ENCODE peak calls at places on chromosome X, in eight cellular contexts. V, O, R, N, E, Q, I and B are unnamed samples.

GRCh38 chrX:111124418-111124817 is 28.4 kb downstream of the PAK3 start:
- DNase-seq in V (no peak), O (no peak), R (no peak), N (no peak), E (no peak), Q (no peak), I (no peak), B (peak; percentile 5)

GRCh38 chrX:39961441-39961840 is 136.3 kb downstream of the BCOR start:
- DNase-seq in V (no peak), O (no peak), R (no peak), N (no peak), E (no peak), Q (no peak), I (no peak), B (no peak)

GRCh38 chrX:63929608-63930007 is 144.6 kb upstream of the ARHGEF9 start:
- DNase-seq in V (no peak), O (no peak), R (no peak), N (no peak), E (no peak), Q (no peak), I (no peak), B (no peak)

GRCh38 chrX:150774798-150775568 is 81.8 kb downstream of the MTMR1 start:
- DNase-seq in V (no peak), O (no peak), R (no peak), N (no peak), E (no peak), Q (no peak), I (no peak), B (no peak)

GRCh38 chrX:30992381-30992904 is 79.4 kb downstream of the FTHL17 start:
- DNase-seq in V (no peak), O (peak; percentile 10), R (no peak), N (no peak), E (no peak), Q (no peak), I (no peak), B (no peak)

GRCh38 chrX:56783450-56783831 is 54.4 kb downstream of the NBDY start:
- DNase-seq in V (peak; percentile 82), O (no peak), R (no peak), N (no peak), E (no peak), Q (no peak), I (peak; percentile 72), B (no peak)

GRCh38 chrX:107747596-107748161 is 27.9 kb downstream of the TSC22D3 start:
- DNase-seq in V (peak; percentile 48), O (peak; percentile 46), R (peak; percentile 69), N (peak; percentile 33), E (peak; percentile 66), Q (no peak), I (peak; percentile 66), B (no peak)

GRCh38 chrX:132622130-132622529 is 133.3 kb upstream of the MBNL3 start:
- DNase-seq in V (no peak), O (peak; percentile 57), R (peak; percentile 15), N (no peak), E (no peak), Q (peak; percentile 51), I (peak; percentile 53), B (no peak)

GRCh38 chrX:132467029-132467428 is 21.8 kb downstream of the MBNL3 start:
- DNase-seq in V (no peak), O (peak; percentile 10), R (peak; percentile 12), N (no peak), E (no peak), Q (no peak), I (no peak), B (no peak)

GRCh38 chrX:53288173-53288572 is 6.8 kb upstream of the IQSEC2 start:
- DNase-seq in V (no peak), O (no peak), R (no peak), N (no peak), E (peak; percentile 81), Q (peak; percentile 52), I (no peak), B (no peak)

GRCh38 chrX:49230500-49231232 is 2.5 kb downstream of the CACNA1F start:
- DNase-seq in V (peak; percentile 87), O (no peak), R (no peak), N (peak; percentile 21), E (peak; percentile 22), Q (no peak), I (peak; percentile 4), B (peak; percentile 72)
- H3K4me3 ChIP-seq in V (no peak overlapping the region), O (no peak overlapping the region), R (peak overlapping the region; percentile 4), N (peak overlapping the region; percentile 46), E (peak overlapping the region; percentile 40), Q (no peak overlapping the region), I (peak overlapping the region; percentile 10), B (peak overlapping the region; percentile 64)

DNA sequence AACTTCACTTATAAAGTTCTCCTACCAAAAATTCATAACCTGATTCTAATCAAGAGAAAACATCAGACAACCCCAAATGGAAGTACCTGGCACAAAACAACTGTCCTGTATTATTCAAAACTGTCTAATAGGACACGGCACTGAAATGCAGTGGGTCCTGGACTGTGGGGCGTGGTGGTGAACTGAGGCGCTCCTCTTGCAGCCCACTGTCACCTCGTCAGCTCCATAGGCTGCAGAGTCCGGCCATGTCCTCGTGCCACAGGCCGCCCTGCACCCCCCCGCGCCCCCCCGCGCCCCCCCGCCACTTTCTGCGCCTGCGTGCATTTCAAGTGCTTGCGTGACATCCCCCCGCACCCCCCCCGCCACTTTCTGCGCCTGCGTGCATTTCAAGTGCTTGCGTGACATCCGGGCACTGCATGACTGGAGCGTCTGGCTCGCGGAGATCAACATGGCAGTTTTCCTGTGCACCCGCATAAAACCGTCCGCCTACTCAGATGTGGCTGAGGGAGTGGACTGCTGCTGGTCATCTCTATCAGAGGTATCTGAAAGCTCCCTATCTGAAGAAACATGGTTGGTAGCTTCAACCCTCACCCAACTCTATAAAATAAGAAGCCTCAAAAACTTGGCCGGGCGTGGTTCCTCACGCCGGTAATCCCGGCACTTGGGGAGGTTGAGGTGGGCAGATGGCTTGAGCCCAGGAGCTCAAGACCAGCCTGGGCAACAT is 28.8 kb downstream of the ATXN3L start:
- DNase-seq in V (no peak), O (no peak), R (no peak), N (no peak), E (no peak), Q (no peak), I (no peak), B (no peak)
- H3K4me3 ChIP-seq in V (no peak overlapping the region), O (no peak overlapping the region), R (no peak overlapping the region), N (no peak overlapping the region), E (no peak overlapping the region), Q (no peak overlapping the region), I (no peak overlapping the region), B (no peak overlapping the region)

GRCh38 chrX:3669841-3670240 is 43.6 kb downstream of the PRKX start:
- DNase-seq in V (no peak), O (no peak), R (no peak), N (no peak), E (no peak), Q (no peak), I (no peak), B (no peak)
- H3K4me3 ChIP-seq in V (no peak overlapping the region), O (no peak overlapping the region), R (no peak overlapping the region), N (no peak overlapping the region), E (no peak overlapping the region), Q (no peak overlapping the region), I (no peak overlapping the region), B (no peak overlapping the region)

GRCh38 chrX:14003876-14004425 is 25.7 kb downstream of the GEMIN8 start:
- DNase-seq in V (no peak), O (no peak), R (no peak), N (no peak), E (no peak), Q (no peak), I (no peak), B (no peak)

GRCh38 chrX:14006489-14006888 is 23.2 kb downstream of the GEMIN8 start:
- DNase-seq in V (no peak), O (no peak), R (no peak), N (no peak), E (no peak), Q (no peak), I (no peak), B (no peak)

DNA sequence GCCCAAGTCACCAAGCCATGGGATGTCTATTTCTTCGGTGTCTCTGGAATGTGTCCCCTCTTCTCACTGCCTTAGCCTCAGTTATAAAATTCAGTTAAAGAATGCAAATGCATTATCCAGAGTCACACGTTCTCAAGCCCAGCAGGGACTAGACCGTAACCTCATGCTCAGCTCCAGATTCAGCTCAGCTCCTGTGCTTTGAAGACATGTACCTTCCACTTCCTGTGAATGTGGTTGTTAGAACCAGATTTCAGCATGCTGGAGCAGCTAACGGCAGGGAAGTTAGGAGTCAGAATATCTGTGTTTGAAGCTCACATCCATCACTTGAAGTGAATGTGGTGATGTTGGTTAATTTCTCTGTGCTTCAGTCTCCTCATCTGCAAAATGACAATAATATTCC is 26.7 kb downstream of the GEMIN8 start:
- DNase-seq in V (no peak), O (no peak), R (no peak), N (no peak), E (no peak), Q (no peak), I (no peak), B (no peak)
- H3K4me3 ChIP-seq in V (no peak overlapping the region), O (no peak overlapping the region), R (no peak overlapping the region), N (no peak overlapping the region), E (no peak overlapping the region), Q (no peak overlapping the region), I (no peak overlapping the region), B (no peak overlapping the region)

GRCh38 chrX:11666180-11666579 is 460 bp upstream of the ARHGAP6 start:
- DNase-seq in V (no peak), O (no peak), R (no peak), N (no peak), E (peak; percentile 13), Q (no peak), I (no peak), B (peak; percentile 67)
- H3K4me3 ChIP-seq in V (no peak overlapping the region), O (peak overlapping the region; percentile 52), R (peak overlapping the region; percentile 45), N (peak overlapping the region; percentile 54), E (peak overlapping the region; percentile 69), Q (no peak overlapping the region), I (peak overlapping the region; percentile 60), B (peak overlapping the region; percentile 84)

DNA sequence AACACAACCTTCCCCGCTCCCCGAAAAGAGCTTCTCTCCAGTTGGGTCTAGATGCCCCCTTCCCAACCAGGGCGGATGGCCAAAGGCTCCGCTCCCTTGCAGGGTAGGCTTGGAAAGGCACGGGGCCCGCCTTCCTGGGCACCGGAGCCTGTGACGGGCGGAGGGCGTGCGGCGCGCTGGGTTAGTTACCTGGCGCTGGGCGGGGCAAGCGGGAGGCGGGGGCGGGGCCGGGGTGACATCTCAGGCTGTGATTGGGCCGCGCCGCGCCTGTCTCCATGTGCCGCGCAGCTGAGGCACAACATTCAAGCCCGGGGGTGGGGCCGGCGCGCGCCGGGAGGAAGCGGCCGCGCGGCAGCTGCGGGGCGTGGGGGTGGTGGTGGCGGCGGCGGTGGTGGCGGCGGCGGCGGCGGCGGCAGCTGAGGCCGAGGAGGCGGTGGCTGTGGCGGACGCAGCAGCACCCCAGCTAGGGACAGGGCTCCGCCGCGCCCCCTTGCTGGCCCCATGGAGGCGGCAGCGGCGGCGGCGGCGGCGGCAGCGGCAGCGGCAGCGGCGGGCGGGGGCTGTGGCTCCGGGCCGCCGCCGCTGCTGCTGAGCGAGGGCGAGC is at the start of gene REPS2:
- DNase-seq in V (peak; percentile 85), O (peak; percentile 45), R (peak; percentile 49), N (peak; percentile 57), E (peak; percentile 75), Q (peak; percentile 78), I (peak; percentile 33), B (peak; percentile 77)
- H3K4me3 ChIP-seq in V (peak within 1 kb of the TSS; percentile 55), O (peak within 1 kb of the TSS; percentile 49), R (peak within 1 kb of the TSS; percentile 55), N (peak within 1 kb of the TSS; percentile 69), E (peak within 1 kb of the TSS; percentile 64), Q (peak within 1 kb of the TSS; percentile 25), I (peak within 1 kb of the TSS; percentile 40), B (peak within 1 kb of the TSS; percentile 46)

GRCh38 chrX:118497180-118497814 is 1.7 kb downstream of the DOCK11 start:
- DNase-seq in V (no peak), O (no peak), R (no peak), N (no peak), E (no peak), Q (peak; percentile 25), I (no peak), B (peak; percentile 27)
- H3K4me3 ChIP-seq in V (no peak overlapping the region), O (no peak overlapping the region), R (no peak overlapping the region), N (peak overlapping the region; percentile 88), E (peak overlapping the region; percentile 51), Q (peak overlapping the region; percentile 76), I (peak overlapping the region; percentile 73), B (peak overlapping the region; percentile 82)